ENCODE peak calls at places on chromosomes 13 and 19, in four cellular contexts. E, T, Q and R are unnamed samples. For H3K4me1, the result is how much of the 10 kb centered on the place peaks cover.

GRCh38 chr13:97226788-97227627 is 4.9 kb downstream of the MBNL2 start:
- DNase-seq in E (peak), T (no peak), Q (peak), R (peak)

GRCh38 chr19:2312819-2313501 is 5.0 kb upstream of the LINGO3 start:
- DNase-seq in E (no peak), T (no peak), Q (no peak), R (no peak)

GRCh38 chr13:19888799-19889198 is 25.4 kb upstream of the ZMYM5 start:
- DNase-seq in E (no peak), T (no peak), Q (no peak), R (no peak)

GRCh38 chr13:46113596-46113995 is 8.8 kb upstream of the CPB2 start:
- DNase-seq in E (no peak), T (no peak), Q (no peak), R (no peak)

GRCh38 chr13:113835461-113836274 is 28.2 kb downstream of the GAS6 start:
- DNase-seq in E (no peak), T (no peak), Q (no peak), R (no peak)

GRCh38 chr13:77860621-77861020 is 58.0 kb downstream of the EDNRB start:
- DNase-seq in E (no peak), T (no peak), Q (no peak), R (no peak)

GRCh38 chr13:93248627-93249047 is 22.0 kb downstream of the GPC6 start:
- DNase-seq in E (no peak), T (no peak), Q (no peak), R (no peak)

GRCh38 chr19:35851213-35852028 is 883 bp downstream of the NPHS1 start:
- DNase-seq in E (no peak), T (no peak), Q (no peak), R (no peak)

GRCh38 chr19:55640577-55641375 is at the start of gene ZNF580:
- DNase-seq in E (no peak), T (no peak), Q (no peak), R (peak)

GRCh38 chr13:88223958-88224357 is 552.8 kb downstream of the SLITRK5 start:
- DNase-seq in E (no peak), T (no peak), Q (no peak), R (no peak)

GRCh38 chr13:20442370-20442769 is 83.3 kb downstream of the CRYL1 start:
- DNase-seq in E (no peak), T (no peak), Q (no peak), R (no peak)

GRCh38 chr19:48283908-48284307 is 14.0 kb downstream of the ZNF114 start:
- DNase-seq in E (no peak), T (no peak), Q (no peak), R (no peak)

GRCh38 chr19:51837145-51837544 is 42.2 kb downstream of the FPR3 start:
- DNase-seq in E (no peak), T (no peak), Q (no peak), R (no peak)

GRCh38 chr19:45636902-45637301 is 2.3 kb downstream of the EML2 start:
- DNase-seq in E (no peak), T (no peak), Q (no peak), R (no peak)
- H3K27ac ChIP-seq in E (no peak), T (peak), Q (no peak), R (peak)

GRCh38 chr19:3694361-3695123 is 5.7 kb downstream of the PIP5K1C start:
- DNase-seq in E (no peak), T (no peak), Q (no peak), R (no peak)

GRCh38 chr19:3695124-3695733 is 5.0 kb downstream of the PIP5K1C start:
- DNase-seq in E (no peak), T (no peak), Q (no peak), R (no peak)

GRCh38 chr19:3696660-3696995 is 3.6 kb downstream of the PIP5K1C start:
- DNase-seq in E (no peak), T (no peak), Q (no peak), R (no peak)

GRCh38 chr19:3697094-3697493 is 3.2 kb downstream of the PIP5K1C start:
- DNase-seq in E (no peak), T (no peak), Q (no peak), R (no peak)

DNA sequence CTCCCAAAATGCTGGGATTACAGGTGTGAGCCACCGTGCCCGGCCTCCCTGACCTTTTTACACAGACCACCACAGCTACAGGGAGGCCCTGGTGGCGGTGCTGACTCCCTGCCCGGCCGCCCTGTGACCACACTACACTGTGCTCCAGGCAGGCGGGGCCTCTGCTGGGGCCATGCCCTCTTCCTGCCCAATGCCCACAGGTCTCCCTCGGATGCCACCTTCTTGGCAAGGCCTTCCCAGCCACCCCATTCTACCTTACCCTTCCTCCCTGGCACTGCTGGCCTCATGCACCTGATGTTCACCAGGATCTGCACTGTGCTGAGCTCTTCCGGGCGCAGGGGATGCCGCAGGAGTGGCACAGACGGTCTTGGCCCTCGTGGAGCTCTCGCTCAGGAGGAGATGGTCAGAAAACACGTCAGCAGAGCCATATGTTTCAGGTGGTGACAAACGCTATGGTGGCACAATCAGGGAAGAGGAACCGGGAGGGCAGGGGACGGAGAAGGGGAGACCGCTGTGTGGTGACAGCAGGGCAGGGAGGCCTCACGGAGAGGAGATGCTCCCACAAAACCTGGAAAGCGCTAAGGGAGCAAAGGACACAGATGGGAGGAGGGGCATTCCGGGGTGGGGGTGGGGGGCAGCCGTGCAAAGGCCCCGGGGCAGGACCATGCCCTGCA is 4.1 kb downstream of the PIP5K1C start:
- DNase-seq in E (no peak), T (no peak), Q (no peak), R (no peak)
- H3K4me1 ChIP-seq in E (under half), T (under half), Q (under half), R (under half)

DNA sequence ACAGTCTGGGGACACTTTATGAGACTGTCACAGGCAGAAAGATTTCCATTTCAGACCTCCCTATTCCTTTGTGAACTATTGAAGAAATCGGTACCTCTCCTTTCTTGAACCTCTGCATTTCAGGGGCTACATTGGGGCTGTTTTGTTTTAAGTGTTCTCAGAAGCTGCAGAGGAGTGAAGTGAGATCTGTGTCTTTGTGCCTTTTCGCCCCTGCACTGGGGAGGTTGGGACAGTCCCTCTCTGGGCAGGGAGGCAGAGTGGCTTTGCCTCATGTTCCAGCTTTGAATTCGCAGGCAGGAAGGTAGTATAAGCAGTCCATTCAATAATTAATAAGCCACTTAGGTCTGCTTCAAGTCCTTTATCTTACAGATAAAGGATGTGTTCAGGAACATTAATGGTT is 9.5 kb upstream of the AMER2 start:
- DNase-seq in E (no peak), T (no peak), Q (no peak), R (no peak)
- H3K27ac ChIP-seq in E (no peak), T (no peak), Q (no peak), R (no peak)

DNA sequence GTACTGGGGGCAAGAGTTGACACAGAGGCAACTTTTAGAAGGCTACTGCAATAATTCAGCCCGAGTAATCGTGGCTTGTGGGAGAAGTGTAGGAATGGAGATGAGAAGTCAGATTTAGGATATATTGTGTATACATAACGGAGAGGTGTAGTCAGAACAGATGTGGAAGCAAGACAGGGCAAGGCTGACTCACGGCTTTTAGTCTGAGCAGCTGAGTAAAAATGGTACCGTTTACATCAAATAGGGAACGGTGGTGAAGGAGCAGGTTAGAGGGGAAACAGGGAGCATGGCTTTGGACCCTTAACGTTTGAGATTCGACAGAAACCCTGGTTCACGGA is 796 bp upstream of the LSM14A start:
- DNase-seq in E (no peak), T (no peak), Q (peak), R (no peak)
- H3K4me1 ChIP-seq in E (under half), T (under half), Q (under half), R (under half)